ENCODE peak calls at places on chromosomes 6 and 20, in ten cellular contexts. One of them, this sample, is unnamed.

GRCh38 chr6:44342489-44342888 is at the start of gene SPATS1:
- DNase-seq in NCI-H345: no peak
- DNase-seq in activated CD4-positive, alpha-beta memory T cell treated with anti-CD3 and anti-CD28 coated beads for 36 hours: peak
- DNase-seq in AG10803: no peak
- DNase-seq in NCI-H526: no peak
- DNase-seq in stimulated activated CD4-positive, alpha-beta T cell treated with anti-CD3 and anti-CD28 coated beads, Interleukin-4, amount 100 ng/mL, for 24 hours: no peak
- DNase-seq in NCI-H2171 treated with DMSO at 0.1 percent for 48 hours: no peak
- DNase-seq in lung microvascular endothelial cell: no peak
- DNase-seq in GDM1: no peak
- DNase-seq in MCF 10A: no peak
- DNase-seq in this sample: peak

GRCh38 chr6:43143235-43144124 is 27.6 kb upstream of the SRF start:
- DNase-seq in NCI-H345: peak
- DNase-seq in activated CD4-positive, alpha-beta memory T cell treated with anti-CD3 and anti-CD28 coated beads for 36 hours: peak
- DNase-seq in AG10803: peak
- DNase-seq in NCI-H526: peak
- DNase-seq in stimulated activated CD4-positive, alpha-beta T cell treated with anti-CD3 and anti-CD28 coated beads, Interleukin-4, amount 100 ng/mL, for 24 hours: peak
- DNase-seq in NCI-H2171 treated with DMSO at 0.1 percent for 48 hours: peak
- DNase-seq in lung microvascular endothelial cell: peak
- DNase-seq in GDM1: peak
- DNase-seq in MCF 10A: peak
- DNase-seq in this sample: peak

GRCh38 chr6:135568366-135568765 is 70.8 kb upstream of the AHI1 start:
- DNase-seq in NCI-H345: no peak
- DNase-seq in activated CD4-positive, alpha-beta memory T cell treated with anti-CD3 and anti-CD28 coated beads for 36 hours: peak
- DNase-seq in AG10803: peak
- DNase-seq in NCI-H526: no peak
- DNase-seq in stimulated activated CD4-positive, alpha-beta T cell treated with anti-CD3 and anti-CD28 coated beads, Interleukin-4, amount 100 ng/mL, for 24 hours: peak
- DNase-seq in NCI-H2171 treated with DMSO at 0.1 percent for 48 hours: no peak
- DNase-seq in lung microvascular endothelial cell: peak
- DNase-seq in GDM1: no peak
- DNase-seq in MCF 10A: peak
- DNase-seq in this sample: no peak

GRCh38 chr6:134172020-134172766 is 119.8 kb upstream of the SLC2A12 start:
- DNase-seq in NCI-H345: no peak
- DNase-seq in activated CD4-positive, alpha-beta memory T cell treated with anti-CD3 and anti-CD28 coated beads for 36 hours: no peak
- DNase-seq in AG10803: peak
- DNase-seq in NCI-H526: no peak
- DNase-seq in stimulated activated CD4-positive, alpha-beta T cell treated with anti-CD3 and anti-CD28 coated beads, Interleukin-4, amount 100 ng/mL, for 24 hours: no peak
- DNase-seq in NCI-H2171 treated with DMSO at 0.1 percent for 48 hours: no peak
- DNase-seq in lung microvascular endothelial cell: peak
- DNase-seq in GDM1: no peak
- DNase-seq in MCF 10A: no peak
- DNase-seq in this sample: no peak

GRCh38 chr6:11304946-11305345 is 72.5 kb upstream of the NEDD9 start:
- DNase-seq in NCI-H345: no peak
- DNase-seq in activated CD4-positive, alpha-beta memory T cell treated with anti-CD3 and anti-CD28 coated beads for 36 hours: no peak
- DNase-seq in AG10803: no peak
- DNase-seq in NCI-H526: no peak
- DNase-seq in stimulated activated CD4-positive, alpha-beta T cell treated with anti-CD3 and anti-CD28 coated beads, Interleukin-4, amount 100 ng/mL, for 24 hours: no peak
- DNase-seq in NCI-H2171 treated with DMSO at 0.1 percent for 48 hours: no peak
- DNase-seq in lung microvascular endothelial cell: no peak
- DNase-seq in GDM1: no peak
- DNase-seq in MCF 10A: no peak
- DNase-seq in this sample: no peak

GRCh38 chr6:139474145-139475108 is 100.0 kb upstream of the CITED2 start:
- DNase-seq in NCI-H345: no peak
- DNase-seq in activated CD4-positive, alpha-beta memory T cell treated with anti-CD3 and anti-CD28 coated beads for 36 hours: no peak
- DNase-seq in AG10803: peak
- DNase-seq in NCI-H526: peak
- DNase-seq in stimulated activated CD4-positive, alpha-beta T cell treated with anti-CD3 and anti-CD28 coated beads, Interleukin-4, amount 100 ng/mL, for 24 hours: no peak
- DNase-seq in NCI-H2171 treated with DMSO at 0.1 percent for 48 hours: peak
- DNase-seq in lung microvascular endothelial cell: no peak
- DNase-seq in GDM1: no peak
- DNase-seq in MCF 10A: no peak
- DNase-seq in this sample: no peak

GRCh38 chr6:88301888-88302768 is 136.0 kb upstream of the CNR1 start:
- DNase-seq in NCI-H345: no peak
- DNase-seq in activated CD4-positive, alpha-beta memory T cell treated with anti-CD3 and anti-CD28 coated beads for 36 hours: no peak
- DNase-seq in AG10803: no peak
- DNase-seq in NCI-H526: no peak
- DNase-seq in stimulated activated CD4-positive, alpha-beta T cell treated with anti-CD3 and anti-CD28 coated beads, Interleukin-4, amount 100 ng/mL, for 24 hours: no peak
- DNase-seq in NCI-H2171 treated with DMSO at 0.1 percent for 48 hours: no peak
- DNase-seq in lung microvascular endothelial cell: no peak
- DNase-seq in GDM1: no peak
- DNase-seq in MCF 10A: peak
- DNase-seq in this sample: no peak

GRCh38 chr6:75065524-75065923 is 140.3 kb downstream of the COL12A1 start:
- DNase-seq in NCI-H345: no peak
- DNase-seq in activated CD4-positive, alpha-beta memory T cell treated with anti-CD3 and anti-CD28 coated beads for 36 hours: no peak
- DNase-seq in AG10803: peak
- DNase-seq in NCI-H526: peak
- DNase-seq in stimulated activated CD4-positive, alpha-beta T cell treated with anti-CD3 and anti-CD28 coated beads, Interleukin-4, amount 100 ng/mL, for 24 hours: no peak
- DNase-seq in NCI-H2171 treated with DMSO at 0.1 percent for 48 hours: no peak
- DNase-seq in lung microvascular endothelial cell: peak
- DNase-seq in GDM1: no peak
- DNase-seq in MCF 10A: no peak
- DNase-seq in this sample: no peak

GRCh38 chr6:149032599-149033405 is 284.7 kb upstream of the TAB2 start:
- DNase-seq in NCI-H345: no peak
- DNase-seq in activated CD4-positive, alpha-beta memory T cell treated with anti-CD3 and anti-CD28 coated beads for 36 hours: peak
- DNase-seq in AG10803: peak
- DNase-seq in NCI-H526: no peak
- DNase-seq in stimulated activated CD4-positive, alpha-beta T cell treated with anti-CD3 and anti-CD28 coated beads, Interleukin-4, amount 100 ng/mL, for 24 hours: peak
- DNase-seq in NCI-H2171 treated with DMSO at 0.1 percent for 48 hours: no peak
- DNase-seq in lung microvascular endothelial cell: peak
- DNase-seq in GDM1: no peak
- DNase-seq in MCF 10A: peak
- DNase-seq in this sample: no peak

GRCh38 chr20:45052698-45053440 is 48.1 kb downstream of the KCNS1 start:
- DNase-seq in NCI-H345: no peak
- DNase-seq in activated CD4-positive, alpha-beta memory T cell treated with anti-CD3 and anti-CD28 coated beads for 36 hours: peak
- DNase-seq in AG10803: peak
- DNase-seq in NCI-H526: no peak
- DNase-seq in stimulated activated CD4-positive, alpha-beta T cell treated with anti-CD3 and anti-CD28 coated beads, Interleukin-4, amount 100 ng/mL, for 24 hours: peak
- DNase-seq in NCI-H2171 treated with DMSO at 0.1 percent for 48 hours: no peak
- DNase-seq in lung microvascular endothelial cell: peak
- DNase-seq in GDM1: no peak
- DNase-seq in MCF 10A: no peak
- DNase-seq in this sample: no peak

GRCh38 chr6:148869589-148869988 is 122.8 kb downstream of the UST start:
- DNase-seq in NCI-H345: no peak
- DNase-seq in activated CD4-positive, alpha-beta memory T cell treated with anti-CD3 and anti-CD28 coated beads for 36 hours: no peak
- DNase-seq in AG10803: peak
- DNase-seq in NCI-H526: no peak
- DNase-seq in stimulated activated CD4-positive, alpha-beta T cell treated with anti-CD3 and anti-CD28 coated beads, Interleukin-4, amount 100 ng/mL, for 24 hours: no peak
- DNase-seq in NCI-H2171 treated with DMSO at 0.1 percent for 48 hours: no peak
- DNase-seq in lung microvascular endothelial cell: peak
- DNase-seq in GDM1: no peak
- DNase-seq in MCF 10A: peak
- DNase-seq in this sample: no peak

GRCh38 chr6:113500221-113500620 is 356.9 kb upstream of the MARCKS start:
- DNase-seq in NCI-H345: no peak
- DNase-seq in activated CD4-positive, alpha-beta memory T cell treated with anti-CD3 and anti-CD28 coated beads for 36 hours: no peak
- DNase-seq in AG10803: no peak
- DNase-seq in NCI-H526: no peak
- DNase-seq in stimulated activated CD4-positive, alpha-beta T cell treated with anti-CD3 and anti-CD28 coated beads, Interleukin-4, amount 100 ng/mL, for 24 hours: no peak
- DNase-seq in NCI-H2171 treated with DMSO at 0.1 percent for 48 hours: no peak
- DNase-seq in lung microvascular endothelial cell: peak
- DNase-seq in GDM1: no peak
- DNase-seq in MCF 10A: no peak
- DNase-seq in this sample: no peak

GRCh38 chr6:25863360-25863759 is 10.7 kb downstream of the SLC17A3 start:
- DNase-seq in NCI-H345: no peak
- DNase-seq in activated CD4-positive, alpha-beta memory T cell treated with anti-CD3 and anti-CD28 coated beads for 36 hours: no peak
- DNase-seq in AG10803: no peak
- DNase-seq in NCI-H526: no peak
- DNase-seq in stimulated activated CD4-positive, alpha-beta T cell treated with anti-CD3 and anti-CD28 coated beads, Interleukin-4, amount 100 ng/mL, for 24 hours: no peak
- DNase-seq in NCI-H2171 treated with DMSO at 0.1 percent for 48 hours: no peak
- DNase-seq in lung microvascular endothelial cell: no peak
- DNase-seq in GDM1: no peak
- DNase-seq in MCF 10A: no peak
- DNase-seq in this sample: no peak

GRCh38 chr20:5865604-5866003 is 84.7 kb downstream of the TRMT6 start:
- DNase-seq in NCI-H345: no peak
- DNase-seq in activated CD4-positive, alpha-beta memory T cell treated with anti-CD3 and anti-CD28 coated beads for 36 hours: no peak
- DNase-seq in AG10803: no peak
- DNase-seq in NCI-H526: no peak
- DNase-seq in stimulated activated CD4-positive, alpha-beta T cell treated with anti-CD3 and anti-CD28 coated beads, Interleukin-4, amount 100 ng/mL, for 24 hours: no peak
- DNase-seq in NCI-H2171 treated with DMSO at 0.1 percent for 48 hours: no peak
- DNase-seq in lung microvascular endothelial cell: no peak
- DNase-seq in GDM1: no peak
- DNase-seq in MCF 10A: peak
- DNase-seq in this sample: no peak